ENCODE peak calls at places on chromosomes 1 and 21, in seven cellular contexts. H is lung microvascular endothelial cell; K is GM13977; S is activated T-helper 1 cell treated with anti-CD3 and anti-CD28 coated beads, Interleukin-2, amount 50 U/mL, for 16 hours; M is anterior cingulate cortex; P is psoas muscle; Q is tibial nerve. Y is an unnamed sample.

GRCh38 chr1:8506447-8506846 is 188.5 kb downstream of the SLC45A1 start:
- DNase-seq in H (no peak), K (no peak), S (no peak), M (no peak), P (no peak), Q (no peak), Y (no peak)

GRCh38 chr1:18734001-18734400 is 103.4 kb downstream of the PAX7 start:
- DNase-seq in H (no peak), K (peak; percentile 9), S (no peak), M (no peak), P (no peak), Q (no peak), Y (no peak)

GRCh38 chr1:78424720-78425119 is 66.1 kb upstream of the PTGFR start:
- DNase-seq in H (no peak), K (no peak), S (no peak), M (no peak), P (no peak), Q (no peak), Y (no peak)

GRCh38 chr1:37073752-37074151 is 39.4 kb upstream of the GRIK3 start:
- DNase-seq in H (no peak), K (no peak), S (no peak), M (no peak), P (no peak), Q (no peak), Y (no peak)

GRCh38 chr1:86507935-86508582 is 38.8 kb upstream of the CLCA4 start:
- DNase-seq in H (peak; percentile 34), K (no peak), S (no peak), M (no peak), P (no peak), Q (no peak), Y (no peak)

GRCh38 chr1:217089239-217090014 is 366.2 kb upstream of the ESRRG start:
- DNase-seq in H (no peak), K (peak; percentile 30), S (no peak), M (peak; percentile 63), P (peak; percentile 62), Q (no peak), Y (peak; percentile 42)

GRCh38 chr1:25501235-25502058 is 42.0 kb upstream of the LDLRAP1 start:
- DNase-seq in H (peak; percentile 16), K (no peak), S (no peak), M (no peak), P (no peak), Q (no peak), Y (no peak)

GRCh38 chr1:167135281-167135840 is 41.5 kb downstream of the STYXL2 start:
- DNase-seq in H (no peak), K (no peak), S (no peak), M (no peak), P (no peak), Q (no peak), Y (no peak)

GRCh38 chr1:209769171-209769904 is 13.5 kb downstream of the TRAF3IP3 start:
- DNase-seq in H (peak; percentile 82), K (peak; percentile 74), S (peak; percentile 47), M (no peak), P (peak; percentile 76), Q (peak; percentile 64), Y (no peak)

GRCh38 chr1:76040327-76040868 is 34.1 kb upstream of the ST6GALNAC3 start:
- DNase-seq in H (no peak), K (no peak), S (no peak), M (no peak), P (no peak), Q (no peak), Y (no peak)

GRCh38 chr1:173868266-173869107 is at the start of gene ZBTB37:
- DNase-seq in H (peak; percentile 89), K (peak; percentile 85), S (peak; percentile 86), M (peak; percentile 68), P (peak; percentile 91), Q (peak; percentile 72), Y (no peak)

GRCh38 chr1:182600745-182601415 is 3.3 kb downstream of the RGS16 start:
- DNase-seq in H (no peak), K (no peak), S (no peak), M (no peak), P (no peak), Q (no peak), Y (no peak)

GRCh38 chr1:91797164-91797563 is 88.8 kb downstream of the TGFBR3 start:
- DNase-seq in H (no peak), K (no peak), S (no peak), M (no peak), P (no peak), Q (no peak), Y (no peak)

GRCh38 chr1:203055983-203056382 is 29.7 kb downstream of the PPFIA4 start:
- DNase-seq in H (no peak), K (no peak), S (no peak), M (no peak), P (peak; percentile 16), Q (no peak), Y (no peak)

GRCh38 chr1:76547916-76548315 is 319.4 kb upstream of the ST6GALNAC5 start:
- DNase-seq in H (no peak), K (no peak), S (no peak), M (no peak), P (no peak), Q (no peak), Y (no peak)

GRCh38 chr21:28298251-28298672 is 694.4 kb downstream of the LTN1 start:
- DNase-seq in H (no peak), K (no peak), S (no peak), M (no peak), P (no peak), Q (no peak), Y (no peak)

GRCh38 chr21:45078877-45079281 is 4.5 kb downstream of the ADARB1 start:
- DNase-seq in H (no peak), K (no peak), S (peak; percentile 33), M (no peak), P (no peak), Q (no peak), Y (no peak)

GRCh38 chr1:222189218-222189617 is 358.7 kb downstream of the HHIPL2 start:
- DNase-seq in H (no peak), K (no peak), S (no peak), M (no peak), P (no peak), Q (no peak), Y (no peak)

GRCh38 chr1:37875833-37876232 is 16.4 kb upstream of the MTF1 start:
- DNase-seq in H (peak; percentile 19), K (no peak), S (no peak), M (no peak), P (no peak), Q (no peak), Y (no peak)

GRCh38 chr1:24635195-24635843 is 7.8 kb upstream of the SRRM1 start:
- DNase-seq in H (peak; percentile 72), K (peak; percentile 76), S (no peak), M (no peak), P (no peak), Q (no peak), Y (no peak)

GRCh38 chr1:26697978-26698849 is 2.4 kb downstream of the ARID1A start:
- DNase-seq in H (peak; percentile 96), K (peak; percentile 81), S (no peak), M (peak; percentile 6), P (peak; percentile 62), Q (peak; percentile 49), Y (no peak)

GRCh38 chr1:24541711-24542346 is 14.1 kb upstream of the NCMAP start:
- DNase-seq in H (peak; percentile 12), K (no peak), S (no peak), M (no peak), P (no peak), Q (no peak), Y (no peak)

GRCh38 chr1:230128569-230129269 is 61.7 kb downstream of the GALNT2 start:
- DNase-seq in H (no peak), K (no peak), S (no peak), M (no peak), P (no peak), Q (no peak), Y (no peak)

GRCh38 chr1:19341201-19342076 is 29.3 kb downstream of the SLC66A1 start:
- DNase-seq in H (peak; percentile 69), K (peak; percentile 89), S (peak; percentile 54), M (no peak), P (peak; percentile 85), Q (peak; percentile 64), Y (no peak)

GRCh38 chr1:41394918-41395598 is 33.8 kb downstream of the FOXO6 start:
- DNase-seq in H (no peak), K (no peak), S (no peak), M (peak; percentile 42), P (no peak), Q (no peak), Y (peak; percentile 18)

Y was measured in hippocampal formation.